ENCODE peak calls at places on chromosomes 1 and 21, in six cellular contexts. G is activated T-cell treated with anti-CD3 and anti-CD28 coated beads, Interleukin-2, amount 50 U/mL, for 72 hours; B is heart right ventricle; Q is NB4; T is stimulated activated CD8-positive, alpha-beta memory T cell treated with anti-CD3 and anti-CD28 coated beads, Interleukin-15, amount 100 ng/mL, for 4 hours; E is MV-4-11. N is an unnamed sample.

GRCh38 chr21:45640888-45641479 is 2.5 kb upstream of the PCBP3 start:
- DNase-seq in E (no peak), G (no peak), B (peak), Q (no peak), T (no peak), N (no peak)

GRCh38 chr1:203180611-203181330 is 5.1 kb upstream of the MYBPH start:
- DNase-seq in E (no peak), B (no peak), T (no peak), G (no peak), Q (no peak), N (no peak)

GRCh38 chr21:38475519-38475918 is 22.8 kb downstream of the ERG start:
- DNase-seq in B (no peak), G (no peak), E (no peak), Q (peak), T (no peak), N (no peak)

GRCh38 chr1:39410915-39411436 is 80.5 kb upstream of the BMP8A start:
- DNase-seq in B (peak), G (peak), E (peak), Q (peak), T (peak), N (no peak)

GRCh38 chr1:233255145-233255544 is 40.4 kb downstream of the PCNX2 start:
- DNase-seq in T (no peak), Q (no peak), G (no peak), E (no peak), B (no peak), N (no peak)

GRCh38 chr1:2213576-2214505 is 14.3 kb upstream of the SKI start:
- DNase-seq in E (no peak), Q (no peak), G (no peak), T (no peak), B (peak), N (no peak)

GRCh38 chr1:65423884-65424655 is 3.6 kb downstream of the LEPR start:
- DNase-seq in Q (peak), G (peak), B (no peak), E (peak), T (no peak), N (no peak)

GRCh38 chr1:160711528-160712311 is at the start of gene CD48:
- DNase-seq in B (no peak), T (peak), E (peak), Q (peak), G (peak), N (no peak)

GRCh38 chr1:59308839-59309238 is 11.9 kb downstream of the FGGY start:
- DNase-seq in G (no peak), E (no peak), Q (no peak), T (no peak), B (no peak), N (no peak)

GRCh38 chr1:94033849-94034248 is 87.1 kb downstream of the ABCA4 start:
- DNase-seq in T (no peak), Q (no peak), G (no peak), B (no peak), E (no peak), N (no peak)

GRCh38 chr1:29365906-29366670 is 129.8 kb downstream of the PTPRU start:
- DNase-seq in Q (no peak), T (no peak), B (no peak), E (no peak), G (no peak), N (no peak)

N was measured in HAP-1.